ENCODE peak calls at places on chromosomes 1 and 21, in ten cellular contexts. B, Z, J, V, K, Y, S, A, L and D are unnamed samples.

GRCh38 chr1:3333903-3334302 is 120.6 kb upstream of the ARHGEF16 start:
- DNase-seq in B (peak), Z (no peak), J (no peak), V (no peak), K (no peak), Y (no peak), S (no peak), A (no peak), L (no peak), D (no peak)

GRCh38 chr1:195591917-195592672 is 1016.1 kb downstream of the KCNT2 start:
- DNase-seq in B (no peak), Z (no peak), J (no peak), V (no peak), K (no peak), Y (no peak), S (no peak), A (no peak), L (no peak), D (no peak)

GRCh38 chr1:214429951-214430742 is 121.3 kb downstream of the PTPN14 start:
- DNase-seq in B (no peak), Z (no peak), J (no peak), V (no peak), K (no peak), Y (no peak), S (no peak), A (no peak), L (no peak), D (no peak)

GRCh38 chr1:205318231-205318991 is 3.1 kb downstream of the NUAK2 start:
- DNase-seq in B (no peak), Z (no peak), J (peak), V (no peak), K (no peak), Y (no peak), S (no peak), A (no peak), L (no peak), D (no peak)

GRCh38 chr1:200296091-200296661 is 113.7 kb downstream of the ZNF281 start:
- DNase-seq in B (no peak), Z (no peak), J (no peak), V (no peak), K (no peak), Y (no peak), S (no peak), A (no peak), L (no peak), D (no peak)

GRCh38 chr21:31343680-31344480 is at the start of gene TIAM1:
- DNase-seq in B (peak), Z (no peak), J (peak), V (peak), K (peak), Y (no peak), S (no peak), A (peak), L (peak), D (peak)

GRCh38 chr1:7421471-7422075 is 349.5 kb upstream of the VAMP3 start:
- DNase-seq in B (peak), Z (no peak), J (peak), V (peak), K (no peak), Y (no peak), S (peak), A (no peak), L (peak), D (peak)

GRCh38 chr1:198597690-198598430 is 41.0 kb upstream of the PTPRC start:
- DNase-seq in B (no peak), Z (no peak), J (no peak), V (no peak), K (no peak), Y (no peak), S (no peak), A (no peak), L (no peak), D (no peak)

GRCh38 chr1:112849425-112849966 is 106.5 kb downstream of the SLC16A1 start:
- DNase-seq in B (no peak), Z (no peak), J (peak), V (peak), K (no peak), Y (no peak), S (no peak), A (no peak), L (peak), D (peak)

GRCh38 chr1:35925741-35926140 is 5.2 kb upstream of the AGO3 start:
- DNase-seq in B (no peak), Z (no peak), J (no peak), V (no peak), K (no peak), Y (no peak), S (no peak), A (peak), L (no peak), D (no peak)

GRCh38 chr1:36656838-36657237 is 174.1 kb upstream of the CSF3R start:
- DNase-seq in B (no peak), Z (no peak), J (no peak), V (no peak), K (no peak), Y (no peak), S (no peak), A (no peak), L (no peak), D (no peak)

GRCh38 chr1:89670168-89670567 is 37.2 kb downstream of the LRRC8C start:
- DNase-seq in B (no peak), Z (peak), J (no peak), V (no peak), K (no peak), Y (no peak), S (no peak), A (no peak), L (no peak), D (no peak)

GRCh38 chr1:39427369-39427768 is 64.1 kb upstream of the BMP8A start:
- DNase-seq in B (no peak), Z (no peak), J (no peak), V (no peak), K (no peak), Y (no peak), S (no peak), A (no peak), L (no peak), D (no peak)

GRCh38 chr1:228325267-228325666 is 81.4 kb downstream of the TRIM11 start:
- DNase-seq in B (no peak), Z (no peak), J (no peak), V (no peak), K (no peak), Y (no peak), S (no peak), A (no peak), L (no peak), D (no peak)

GRCh38 chr1:60727553-60727952 is 354.8 kb upstream of the NFIA start:
- DNase-seq in B (no peak), Z (no peak), J (no peak), V (no peak), K (peak), Y (no peak), S (no peak), A (no peak), L (no peak), D (no peak)

GRCh38 chr1:82598816-82599215 is 798.1 kb downstream of the ADGRL2 start:
- DNase-seq in B (no peak), Z (no peak), J (no peak), V (no peak), K (no peak), Y (no peak), S (no peak), A (no peak), L (no peak), D (no peak)

GRCh38 chr1:234604726-234605492 is 5.1 kb downstream of the IRF2BP2 start:
- DNase-seq in B (no peak), Z (no peak), J (no peak), V (no peak), K (no peak), Y (peak), S (no peak), A (no peak), L (no peak), D (no peak)

GRCh38 chr1:239814306-239814881 is 277.3 kb upstream of the FMN2 start:
- DNase-seq in B (no peak), Z (no peak), J (no peak), V (peak), K (peak), Y (no peak), S (no peak), A (no peak), L (no peak), D (peak)

GRCh38 chr1:92886886-92887419 is 55.1 kb downstream of the RPL5 start:
- DNase-seq in B (peak), Z (no peak), J (no peak), V (no peak), K (no peak), Y (no peak), S (no peak), A (no peak), L (no peak), D (no peak)

GRCh38 chr1:8351693-8352470 is 34.0 kb downstream of the SLC45A1 start:
- DNase-seq in B (no peak), Z (no peak), J (no peak), V (peak), K (no peak), Y (peak), S (peak), A (no peak), L (peak), D (peak)

GRCh38 chr21:41813226-41813625 is 46.4 kb upstream of the RIPK4 start:
- DNase-seq in B (no peak), Z (no peak), J (no peak), V (no peak), K (no peak), Y (no peak), S (no peak), A (no peak), L (no peak), D (no peak)

GRCh38 chr1:168348146-168348709 is 67.6 kb downstream of the TBX19 start:
- DNase-seq in B (no peak), Z (no peak), J (no peak), V (no peak), K (no peak), Y (no peak), S (no peak), A (no peak), L (no peak), D (no peak)

DNA sequence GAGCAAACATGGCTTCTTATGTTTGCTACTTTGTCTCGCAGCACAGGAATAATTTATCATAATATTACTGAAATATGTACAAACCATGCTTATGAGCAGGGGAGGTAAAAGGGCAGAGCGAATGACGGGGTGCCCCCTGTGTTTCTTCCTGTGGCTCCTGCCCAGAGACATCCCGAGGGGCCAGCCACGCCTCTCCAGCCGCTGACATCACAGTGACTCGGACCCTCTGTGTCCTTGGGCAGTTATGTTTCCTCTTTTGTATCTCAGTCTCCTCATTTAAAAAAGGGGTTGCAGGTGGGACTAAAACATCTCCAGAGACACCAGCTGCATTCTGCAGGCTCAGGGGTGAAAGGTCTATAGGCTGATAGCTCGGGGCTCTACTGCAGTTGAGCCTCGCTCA is 14.8 kb downstream of the A3GALT2 start:
- DNase-seq in B (no peak), Z (no peak), J (no peak), V (no peak), K (no peak), Y (no peak), S (no peak), A (no peak), L (no peak), D (no peak)
- TF ChIP-seq EP300 in B (no peak), Z (no peak), J (no peak), V (no peak), K (no peak), Y (no peak), S (no peak), A (no peak), L (no peak), D (no peak)

GRCh38 chr21:34728479-34728878 is 59.7 kb downstream of the CLIC6 start:
- DNase-seq in B (peak), Z (no peak), J (peak), V (no peak), K (no peak), Y (no peak), S (no peak), A (no peak), L (no peak), D (no peak)
- TF ChIP-seq POLR2AphosphoS5 in B (peak), Z (no peak), J (no peak), V (no peak), K (no peak), Y (no peak), S (no peak), A (no peak), L (peak), D (no peak)

GRCh38 chr1:152926091-152926490 is 17.7 kb downstream of the IVL start:
- DNase-seq in B (no peak), Z (no peak), J (no peak), V (no peak), K (no peak), Y (no peak), S (no peak), A (no peak), L (no peak), D (no peak)
- TF ChIP-seq CTCF in B (no peak), Z (peak), J (peak), V (peak), K (peak), Y (peak), S (peak), A (peak), L (peak), D (no peak)

GRCh38 chr1:223097713-223098112 is 45.3 kb downstream of the TLR5 start:
- DNase-seq in B (no peak), Z (no peak), J (no peak), V (no peak), K (no peak), Y (no peak), S (no peak), A (no peak), L (no peak), D (no peak)

GRCh38 chr1:223106856-223107255 is 36.2 kb downstream of the TLR5 start:
- DNase-seq in B (no peak), Z (no peak), J (no peak), V (no peak), K (no peak), Y (no peak), S (no peak), A (no peak), L (no peak), D (no peak)

GRCh38 chr1:223105568-223105967 is 37.5 kb downstream of the TLR5 start:
- DNase-seq in B (no peak), Z (no peak), J (no peak), V (no peak), K (no peak), Y (no peak), S (no peak), A (no peak), L (no peak), D (no peak)

DNA sequence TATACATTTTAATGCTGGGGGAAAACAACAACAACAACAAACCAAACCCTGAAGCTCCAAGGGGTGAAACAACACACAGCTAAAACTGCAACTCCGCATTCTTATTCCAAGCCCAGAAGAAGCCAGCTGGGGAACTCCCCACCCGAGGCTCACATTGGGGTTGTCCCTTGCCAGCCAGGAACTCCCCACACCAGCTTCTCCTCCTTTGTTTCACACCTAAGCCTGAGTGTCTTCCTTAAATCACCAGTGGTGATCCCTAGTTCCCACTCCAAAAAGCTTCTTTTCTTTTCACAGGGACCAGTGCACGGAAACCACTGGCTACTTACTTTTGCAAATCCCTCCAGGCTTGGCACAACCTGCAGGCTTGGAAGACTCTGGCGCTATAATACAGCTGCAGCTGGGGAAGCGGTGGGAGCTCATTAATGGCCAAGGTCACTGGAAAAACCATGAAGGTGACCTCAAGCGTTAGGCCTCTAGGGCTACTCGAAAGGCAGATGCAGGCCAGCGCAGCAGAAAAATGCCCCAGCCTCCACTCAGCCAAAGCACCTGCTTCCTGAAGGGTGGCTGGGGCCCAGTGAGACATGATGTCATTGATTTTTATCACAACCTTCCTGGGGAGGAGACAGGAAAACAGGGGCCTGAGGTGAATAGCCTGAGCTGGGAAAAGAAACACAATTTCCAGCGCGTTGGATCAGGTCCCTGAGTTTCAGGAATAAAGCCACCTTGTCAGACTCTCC is 40.1 kb downstream of the TLR5 start:
- DNase-seq in B (peak), Z (no peak), J (no peak), V (peak), K (no peak), Y (no peak), S (no peak), A (no peak), L (no peak), D (no peak)
- TF ChIP-seq EP300 in B (no peak), Z (no peak), J (no peak), V (no peak), K (no peak), Y (no peak), S (no peak), A (no peak), L (peak), D (no peak)

GRCh38 chr1:101409102-101409501 is 172.3 kb downstream of the S1PR1 start:
- DNase-seq in B (no peak), Z (no peak), J (no peak), V (no peak), K (no peak), Y (no peak), S (no peak), A (no peak), L (no peak), D (no peak)

GRCh38 chr1:101406271-101406670 is 169.5 kb downstream of the S1PR1 start:
- DNase-seq in B (no peak), Z (no peak), J (no peak), V (no peak), K (no peak), Y (no peak), S (no peak), A (no peak), L (no peak), D (no peak)

GRCh38 chr1:101408212-101409042 is 171.6 kb downstream of the S1PR1 start:
- DNase-seq in B (no peak), Z (no peak), J (no peak), V (no peak), K (no peak), Y (no peak), S (no peak), A (no peak), L (no peak), D (no peak)

GRCh38 chr1:101410048-101410878 is 173.4 kb downstream of the S1PR1 start:
- DNase-seq in B (no peak), Z (peak), J (no peak), V (no peak), K (no peak), Y (no peak), S (no peak), A (no peak), L (no peak), D (no peak)

DNA sequence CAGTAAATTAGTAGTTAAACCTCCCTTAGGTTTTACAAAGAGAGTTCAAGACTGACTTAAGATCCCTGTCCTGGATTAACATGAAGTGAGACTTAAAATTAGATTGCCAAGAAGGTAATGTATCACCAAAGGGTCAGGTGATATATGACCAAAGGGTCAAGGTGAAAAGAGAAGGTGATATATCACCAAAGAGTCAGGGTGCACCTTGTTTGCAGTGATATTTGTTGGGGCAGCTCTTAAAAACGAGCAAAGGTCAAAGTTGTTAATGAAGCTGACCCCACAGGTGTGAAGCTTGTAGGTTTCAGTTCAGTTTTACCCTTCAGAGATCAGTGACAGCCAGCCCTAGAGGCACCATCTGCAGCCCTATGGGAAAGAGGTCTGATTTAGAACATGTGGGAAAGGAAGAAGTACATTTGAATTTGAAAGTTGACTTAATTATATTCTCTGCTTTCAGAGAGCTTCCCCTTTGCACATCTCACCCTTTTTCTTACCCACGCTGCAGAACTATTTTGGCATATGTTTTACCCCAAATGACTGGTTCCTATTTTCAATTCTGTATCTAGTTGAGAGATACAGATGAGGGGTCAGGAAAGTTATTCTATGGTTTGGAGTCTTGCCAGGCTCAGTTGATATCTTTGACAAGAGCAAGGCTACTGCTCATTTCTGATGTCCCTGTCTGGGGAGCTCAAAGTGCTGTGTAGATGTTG is 170.8 kb downstream of the S1PR1 start:
- DNase-seq in B (no peak), Z (peak), J (no peak), V (peak), K (no peak), Y (no peak), S (no peak), A (no peak), L (no peak), D (no peak)
- TF ChIP-seq POLR2AphosphoS5 in B (no peak), Z (peak), J (no peak), V (no peak), K (no peak), Y (no peak), S (no peak), A (no peak), L (no peak), D (no peak)